ENCODE peak calls at places on chromosomes 3 and 15, in eight cellular contexts. One of them, this sample, is unnamed.

GRCh38 chr3:12897537-12898289 is 56.3 kb upstream of the RPL32 start:
- DNase-seq in GM23248: no peak
- DNase-seq in HT1080: peak; percentile 51
- DNase-seq in astrocyte of the spinal cord: peak; percentile 14
- DNase-seq in NCI-H1092: no peak
- DNase-seq in IMR-90: no peak
- DNase-seq in activated T-cell treated with anti-CD3 and anti-CD28 coated beads, Interleukin-2, amount 50 U/mL, for 72 hours: no peak
- DNase-seq in brain microvascular endothelial cell: no peak
- DNase-seq in this sample: no peak

GRCh38 chr3:157368171-157368570 is 68.5 kb upstream of the PTX3 start:
- DNase-seq in GM23248: no peak
- DNase-seq in HT1080: no peak
- DNase-seq in astrocyte of the spinal cord: no peak
- DNase-seq in NCI-H1092: no peak
- DNase-seq in IMR-90: no peak
- DNase-seq in activated T-cell treated with anti-CD3 and anti-CD28 coated beads, Interleukin-2, amount 50 U/mL, for 72 hours: no peak
- DNase-seq in brain microvascular endothelial cell: no peak
- DNase-seq in this sample: no peak

GRCh38 chr3:152320201-152320617 is 51.5 kb downstream of the MBNL1 start:
- DNase-seq in GM23248: peak; percentile 67
- DNase-seq in HT1080: no peak
- DNase-seq in astrocyte of the spinal cord: no peak
- DNase-seq in NCI-H1092: no peak
- DNase-seq in IMR-90: peak; percentile 59
- DNase-seq in activated T-cell treated with anti-CD3 and anti-CD28 coated beads, Interleukin-2, amount 50 U/mL, for 72 hours: no peak
- DNase-seq in brain microvascular endothelial cell: peak; percentile 53
- DNase-seq in this sample: no peak

GRCh38 chr3:120172070-120172469 is 77.8 kb upstream of the GSK3B start:
- DNase-seq in GM23248: peak; percentile 98
- DNase-seq in HT1080: peak; percentile 66
- DNase-seq in astrocyte of the spinal cord: peak; percentile 72
- DNase-seq in NCI-H1092: no peak
- DNase-seq in IMR-90: peak; percentile 79
- DNase-seq in activated T-cell treated with anti-CD3 and anti-CD28 coated beads, Interleukin-2, amount 50 U/mL, for 72 hours: no peak
- DNase-seq in brain microvascular endothelial cell: no peak
- DNase-seq in this sample: no peak

GRCh38 chr15:63913786-63914185 is 80.0 kb upstream of the HERC1 start:
- DNase-seq in GM23248: peak; percentile 32
- DNase-seq in HT1080: no peak
- DNase-seq in astrocyte of the spinal cord: no peak
- DNase-seq in NCI-H1092: no peak
- DNase-seq in IMR-90: no peak
- DNase-seq in activated T-cell treated with anti-CD3 and anti-CD28 coated beads, Interleukin-2, amount 50 U/mL, for 72 hours: no peak
- DNase-seq in brain microvascular endothelial cell: no peak
- DNase-seq in this sample: no peak

GRCh38 chr3:24396338-24396737 is 98.3 kb downstream of the THRB start:
- DNase-seq in GM23248: no peak
- DNase-seq in HT1080: no peak
- DNase-seq in astrocyte of the spinal cord: no peak
- DNase-seq in NCI-H1092: no peak
- DNase-seq in IMR-90: no peak
- DNase-seq in activated T-cell treated with anti-CD3 and anti-CD28 coated beads, Interleukin-2, amount 50 U/mL, for 72 hours: no peak
- DNase-seq in brain microvascular endothelial cell: no peak
- DNase-seq in this sample: no peak

GRCh38 chr3:59143447-59143846 is 93.6 kb upstream of the CFAP20DC start:
- DNase-seq in GM23248: peak; percentile 8
- DNase-seq in HT1080: no peak
- DNase-seq in astrocyte of the spinal cord: no peak
- DNase-seq in NCI-H1092: no peak
- DNase-seq in IMR-90: no peak
- DNase-seq in activated T-cell treated with anti-CD3 and anti-CD28 coated beads, Interleukin-2, amount 50 U/mL, for 72 hours: no peak
- DNase-seq in brain microvascular endothelial cell: peak; percentile 5
- DNase-seq in this sample: no peak

GRCh38 chr15:88480981-88481380 is 13.5 kb downstream of the MRPS11 start:
- DNase-seq in GM23248: no peak
- DNase-seq in HT1080: no peak
- DNase-seq in astrocyte of the spinal cord: no peak
- DNase-seq in NCI-H1092: no peak
- DNase-seq in IMR-90: no peak
- DNase-seq in activated T-cell treated with anti-CD3 and anti-CD28 coated beads, Interleukin-2, amount 50 U/mL, for 72 hours: no peak
- DNase-seq in brain microvascular endothelial cell: no peak
- DNase-seq in this sample: no peak

GRCh38 chr3:177959188-177959587 is 577.0 kb upstream of the KCNMB2 start:
- DNase-seq in GM23248: no peak
- DNase-seq in HT1080: no peak
- DNase-seq in astrocyte of the spinal cord: no peak
- DNase-seq in NCI-H1092: no peak
- DNase-seq in IMR-90: no peak
- DNase-seq in activated T-cell treated with anti-CD3 and anti-CD28 coated beads, Interleukin-2, amount 50 U/mL, for 72 hours: no peak
- DNase-seq in brain microvascular endothelial cell: no peak
- DNase-seq in this sample: no peak

GRCh38 chr15:66071621-66072295 is 181.8 kb downstream of the MEGF11 start:
- DNase-seq in GM23248: peak; percentile 61
- DNase-seq in HT1080: no peak
- DNase-seq in astrocyte of the spinal cord: no peak
- DNase-seq in NCI-H1092: no peak
- DNase-seq in IMR-90: no peak
- DNase-seq in activated T-cell treated with anti-CD3 and anti-CD28 coated beads, Interleukin-2, amount 50 U/mL, for 72 hours: no peak
- DNase-seq in brain microvascular endothelial cell: no peak
- DNase-seq in this sample: no peak

GRCh38 chr3:172201990-172202318 is 162.6 kb downstream of the FNDC3B start:
- DNase-seq in GM23248: peak; percentile 88
- DNase-seq in HT1080: no peak
- DNase-seq in astrocyte of the spinal cord: peak; percentile 87
- DNase-seq in NCI-H1092: no peak
- DNase-seq in IMR-90: peak; percentile 96
- DNase-seq in activated T-cell treated with anti-CD3 and anti-CD28 coated beads, Interleukin-2, amount 50 U/mL, for 72 hours: no peak
- DNase-seq in brain microvascular endothelial cell: peak; percentile 81
- DNase-seq in this sample: no peak

GRCh38 chr15:92510163-92510882 is 116.6 kb downstream of the ST8SIA2 start:
- DNase-seq in GM23248: peak; percentile 18
- DNase-seq in HT1080: peak; percentile 37
- DNase-seq in astrocyte of the spinal cord: peak; percentile 67
- DNase-seq in NCI-H1092: no peak
- DNase-seq in IMR-90: no peak
- DNase-seq in activated T-cell treated with anti-CD3 and anti-CD28 coated beads, Interleukin-2, amount 50 U/mL, for 72 hours: no peak
- DNase-seq in brain microvascular endothelial cell: peak; percentile 10
- DNase-seq in this sample: no peak

GRCh38 chr3:143480306-143480852 is 360.8 kb downstream of the CHST2 start:
- DNase-seq in GM23248: peak; percentile 45
- DNase-seq in HT1080: peak; percentile 79
- DNase-seq in astrocyte of the spinal cord: peak; percentile 70
- DNase-seq in NCI-H1092: no peak
- DNase-seq in IMR-90: peak; percentile 35
- DNase-seq in activated T-cell treated with anti-CD3 and anti-CD28 coated beads, Interleukin-2, amount 50 U/mL, for 72 hours: no peak
- DNase-seq in brain microvascular endothelial cell: peak; percentile 74
- DNase-seq in this sample: no peak

GRCh38 chr15:99424978-99425665 is 140.7 kb upstream of the MEF2A start:
- DNase-seq in GM23248: peak; percentile 82
- DNase-seq in HT1080: peak; percentile 96
- DNase-seq in astrocyte of the spinal cord: peak; percentile 78
- DNase-seq in NCI-H1092: no peak
- DNase-seq in IMR-90: peak; percentile 90
- DNase-seq in activated T-cell treated with anti-CD3 and anti-CD28 coated beads, Interleukin-2, amount 50 U/mL, for 72 hours: peak; percentile 69
- DNase-seq in brain microvascular endothelial cell: peak; percentile 71
- DNase-seq in this sample: peak; percentile 21

GRCh38 chr3:115922681-115923347 is 299.5 kb downstream of the GAP43 start:
- DNase-seq in GM23248: peak; percentile 56
- DNase-seq in HT1080: peak; percentile 68
- DNase-seq in astrocyte of the spinal cord: peak; percentile 58
- DNase-seq in NCI-H1092: no peak
- DNase-seq in IMR-90: peak; percentile 62
- DNase-seq in activated T-cell treated with anti-CD3 and anti-CD28 coated beads, Interleukin-2, amount 50 U/mL, for 72 hours: no peak
- DNase-seq in brain microvascular endothelial cell: peak; percentile 69
- DNase-seq in this sample: no peak